ENCODE peak calls at places on chromosomes 4 and X, in five cellular contexts. One of them, this sample, is unnamed.
A peak's percentile ranks its signal among the peaks of the same experiment; 100 is the strongest.

GRCh38 chr4:156377036-156377700 is 423.5 kb upstream of the CTSO start:
- DNase-seq in aorta: no peak
- DNase-seq in neuronal stem cell: no peak
- DNase-seq in tibial artery: no peak
- DNase-seq in stomach: no peak
- DNase-seq in this sample: no peak

GRCh38 chrX:17635231-17635630 is 102.1 kb upstream of the SCML1 start:
- DNase-seq in aorta: no peak
- DNase-seq in neuronal stem cell: peak; percentile 81
- DNase-seq in tibial artery: no peak
- DNase-seq in stomach: no peak
- DNase-seq in this sample: peak; percentile 91

GRCh38 chr4:149796381-149796780 is 19.3 kb downstream of the IQCM start:
- DNase-seq in aorta: no peak
- DNase-seq in neuronal stem cell: no peak
- DNase-seq in tibial artery: no peak
- DNase-seq in stomach: no peak
- DNase-seq in this sample: no peak

GRCh38 chr4:15971068-15971801 is 8.3 kb upstream of the FGFBP2 start:
- DNase-seq in aorta: no peak
- DNase-seq in neuronal stem cell: no peak
- DNase-seq in tibial artery: no peak
- DNase-seq in stomach: no peak
- DNase-seq in this sample: no peak

GRCh38 chrX:15430584-15430983 is 46.4 kb upstream of the VEGFD start:
- DNase-seq in aorta: no peak
- DNase-seq in neuronal stem cell: no peak
- DNase-seq in tibial artery: no peak
- DNase-seq in stomach: no peak
- DNase-seq in this sample: no peak

GRCh38 chrX:12974217-12974796 is 603 bp upstream of the TMSB4X start:
- DNase-seq in aorta: peak; percentile 87
- DNase-seq in neuronal stem cell: peak; percentile 20
- DNase-seq in tibial artery: peak; percentile 83
- DNase-seq in stomach: peak; percentile 69
- DNase-seq in this sample: peak; percentile 39

GRCh38 chrX:153766098-153766817 is 2.2 kb downstream of the PLXNB3 start:
- DNase-seq in aorta: peak; percentile 79
- DNase-seq in neuronal stem cell: no peak
- DNase-seq in tibial artery: no peak
- DNase-seq in stomach: no peak
- DNase-seq in this sample: peak; percentile 36

GRCh38 chr4:71944956-71945355 is 86.8 kb upstream of the NPFFR2 start:
- DNase-seq in aorta: no peak
- DNase-seq in neuronal stem cell: no peak
- DNase-seq in tibial artery: no peak
- DNase-seq in stomach: no peak
- DNase-seq in this sample: no peak

GRCh38 chr4:14446311-14446710 is 556.0 kb upstream of the CPEB2 start:
- DNase-seq in aorta: no peak
- DNase-seq in neuronal stem cell: no peak
- DNase-seq in tibial artery: no peak
- DNase-seq in stomach: no peak
- DNase-seq in this sample: no peak

GRCh38 chrX:46572295-46572936 is 1.1 kb upstream of the CHST7 start:
- DNase-seq in aorta: no peak
- DNase-seq in neuronal stem cell: no peak
- DNase-seq in tibial artery: no peak
- DNase-seq in stomach: no peak
- DNase-seq in this sample: no peak
- H3K4me3 ChIP-seq in aorta: no peak overlapping the region
- H3K4me3 ChIP-seq in neuronal stem cell: no peak overlapping the region
- H3K4me3 ChIP-seq in tibial artery: no peak overlapping the region
- H3K4me3 ChIP-seq in stomach: no peak overlapping the region
- H3K4me3 ChIP-seq in this sample: no peak overlapping the region

GRCh38 chr4:18405054-18405453 is 383.5 kb upstream of the LCORL start:
- DNase-seq in aorta: no peak
- DNase-seq in neuronal stem cell: no peak
- DNase-seq in tibial artery: no peak
- DNase-seq in stomach: no peak
- DNase-seq in this sample: no peak
- H3K27ac ChIP-seq in aorta: no peak overlapping the region
- H3K27ac ChIP-seq in neuronal stem cell: no peak overlapping the region
- H3K27ac ChIP-seq in tibial artery: no peak overlapping the region
- H3K27ac ChIP-seq in stomach: no peak overlapping the region
- H3K27ac ChIP-seq in this sample: no peak overlapping the region

GRCh38 chrX:48520976-48521352 is 644 bp upstream of the EBP start:
- DNase-seq in aorta: no peak
- DNase-seq in neuronal stem cell: no peak
- DNase-seq in tibial artery: no peak
- DNase-seq in stomach: no peak
- DNase-seq in this sample: no peak
- H3K4me3 ChIP-seq in aorta: no peak overlapping the region
- H3K4me3 ChIP-seq in neuronal stem cell: peak overlapping the region; percentile 76
- H3K4me3 ChIP-seq in tibial artery: peak overlapping the region; percentile 65
- H3K4me3 ChIP-seq in stomach: peak overlapping the region; percentile 60
- H3K4me3 ChIP-seq in this sample: peak overlapping the region; percentile 79

GRCh38 chrX:119453202-119453601 is 15.0 kb upstream of the SLC25A5 start:
- DNase-seq in aorta: no peak
- DNase-seq in neuronal stem cell: no peak
- DNase-seq in tibial artery: no peak
- DNase-seq in stomach: no peak
- DNase-seq in this sample: no peak

GRCh38 chrX:119459181-119459580 is 9.1 kb upstream of the SLC25A5 start:
- DNase-seq in aorta: no peak
- DNase-seq in neuronal stem cell: no peak
- DNase-seq in tibial artery: no peak
- DNase-seq in stomach: no peak
- DNase-seq in this sample: no peak

DNA sequence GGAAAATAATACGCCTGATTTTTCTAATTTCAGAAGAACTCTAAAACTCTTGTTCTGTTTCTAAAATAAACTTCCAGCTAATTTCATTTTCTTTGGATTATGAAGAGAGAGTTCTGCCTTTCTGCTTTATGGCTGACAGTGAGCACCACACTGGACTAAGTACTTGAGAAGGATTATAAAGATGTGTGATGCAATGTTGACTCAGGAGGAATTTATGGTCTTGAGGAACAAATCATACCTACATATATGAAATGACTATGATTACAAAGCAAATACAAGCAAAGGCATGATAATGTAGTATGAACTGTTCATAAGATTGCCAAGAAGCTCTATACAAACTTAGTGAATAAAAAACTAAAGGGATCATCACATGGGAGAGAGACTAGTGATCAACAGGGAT is 13.0 kb upstream of the SLC25A5 start:
- DNase-seq in aorta: no peak
- DNase-seq in neuronal stem cell: no peak
- DNase-seq in tibial artery: no peak
- DNase-seq in stomach: no peak
- DNase-seq in this sample: no peak
- H3K27ac ChIP-seq in aorta: no peak overlapping the region
- H3K27ac ChIP-seq in neuronal stem cell: no peak overlapping the region
- H3K27ac ChIP-seq in tibial artery: no peak overlapping the region
- H3K27ac ChIP-seq in stomach: no peak overlapping the region
- H3K27ac ChIP-seq in this sample: no peak overlapping the region

DNA sequence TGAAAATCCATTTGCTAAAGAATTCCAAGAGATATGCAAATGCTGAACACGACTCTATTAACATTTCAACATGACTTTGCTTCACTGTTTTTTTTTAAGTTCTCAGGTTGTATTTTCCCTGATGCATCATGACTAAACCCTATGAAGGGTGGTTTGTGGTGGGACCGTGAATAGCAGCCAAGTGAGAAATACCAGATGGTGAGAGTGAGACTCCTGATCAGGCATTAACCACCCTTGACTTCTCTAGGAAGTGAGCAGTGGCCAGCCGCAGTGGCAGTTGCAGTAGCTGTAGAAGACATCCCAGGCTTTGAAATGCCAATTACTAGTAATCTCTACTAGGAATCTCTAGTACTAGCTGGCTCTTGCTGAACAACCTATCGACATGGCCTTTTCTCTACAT is 383.4 kb downstream of the FAM133A start:
- DNase-seq in aorta: no peak
- DNase-seq in neuronal stem cell: no peak
- DNase-seq in tibial artery: no peak
- DNase-seq in stomach: no peak
- DNase-seq in this sample: no peak
- H3K4me3 ChIP-seq in aorta: no peak overlapping the region
- H3K4me3 ChIP-seq in neuronal stem cell: no peak overlapping the region
- H3K4me3 ChIP-seq in tibial artery: no peak overlapping the region
- H3K4me3 ChIP-seq in stomach: no peak overlapping the region
- H3K4me3 ChIP-seq in this sample: no peak overlapping the region

GRCh38 chr4:30429813-30430466 is 290.2 kb upstream of the PCDH7 start:
- DNase-seq in aorta: no peak
- DNase-seq in neuronal stem cell: no peak
- DNase-seq in tibial artery: no peak
- DNase-seq in stomach: no peak
- DNase-seq in this sample: no peak
- H3K27ac ChIP-seq in aorta: no peak overlapping the region
- H3K27ac ChIP-seq in neuronal stem cell: no peak overlapping the region
- H3K27ac ChIP-seq in tibial artery: no peak overlapping the region
- H3K27ac ChIP-seq in stomach: no peak overlapping the region
- H3K27ac ChIP-seq in this sample: no peak overlapping the region

GRCh38 chr4:163343604-163344146 is at the start of gene NPY5R:
- DNase-seq in aorta: peak; percentile 73
- DNase-seq in neuronal stem cell: peak; percentile 40
- DNase-seq in tibial artery: peak; percentile 65
- DNase-seq in stomach: no peak
- DNase-seq in this sample: peak; percentile 22
- H3K4me3 ChIP-seq in aorta: peak within 1 kb of the TSS; percentile 85
- H3K4me3 ChIP-seq in neuronal stem cell: peak within 1 kb of the TSS; percentile 9
- H3K4me3 ChIP-seq in tibial artery: peak within 1 kb of the TSS; percentile 95
- H3K4me3 ChIP-seq in stomach: peak within 1 kb of the TSS; percentile 41
- H3K4me3 ChIP-seq in this sample: peak within 1 kb of the TSS; percentile 67

GRCh38 chrX:72659726-72660125 is 54.4 kb downstream of the PHKA1 start:
- DNase-seq in aorta: no peak
- DNase-seq in neuronal stem cell: no peak
- DNase-seq in tibial artery: no peak
- DNase-seq in stomach: no peak
- DNase-seq in this sample: no peak
- H3K27ac ChIP-seq in aorta: no peak overlapping the region
- H3K27ac ChIP-seq in neuronal stem cell: no peak overlapping the region
- H3K27ac ChIP-seq in tibial artery: no peak overlapping the region
- H3K27ac ChIP-seq in stomach: no peak overlapping the region
- H3K27ac ChIP-seq in this sample: no peak overlapping the region

GRCh38 chrX:101206471-101206870 is 13.1 kb upstream of the DRP2 start:
- DNase-seq in aorta: no peak
- DNase-seq in neuronal stem cell: no peak
- DNase-seq in tibial artery: no peak
- DNase-seq in stomach: no peak
- DNase-seq in this sample: no peak

GRCh38 chrX:101210630-101211029 is 9.0 kb upstream of the DRP2 start:
- DNase-seq in aorta: no peak
- DNase-seq in neuronal stem cell: no peak
- DNase-seq in tibial artery: no peak
- DNase-seq in stomach: no peak
- DNase-seq in this sample: no peak

GRCh38 chrX:101203782-101204351 is 15.7 kb upstream of the DRP2 start:
- DNase-seq in aorta: no peak
- DNase-seq in neuronal stem cell: no peak
- DNase-seq in tibial artery: no peak
- DNase-seq in stomach: no peak
- DNase-seq in this sample: no peak

DNA sequence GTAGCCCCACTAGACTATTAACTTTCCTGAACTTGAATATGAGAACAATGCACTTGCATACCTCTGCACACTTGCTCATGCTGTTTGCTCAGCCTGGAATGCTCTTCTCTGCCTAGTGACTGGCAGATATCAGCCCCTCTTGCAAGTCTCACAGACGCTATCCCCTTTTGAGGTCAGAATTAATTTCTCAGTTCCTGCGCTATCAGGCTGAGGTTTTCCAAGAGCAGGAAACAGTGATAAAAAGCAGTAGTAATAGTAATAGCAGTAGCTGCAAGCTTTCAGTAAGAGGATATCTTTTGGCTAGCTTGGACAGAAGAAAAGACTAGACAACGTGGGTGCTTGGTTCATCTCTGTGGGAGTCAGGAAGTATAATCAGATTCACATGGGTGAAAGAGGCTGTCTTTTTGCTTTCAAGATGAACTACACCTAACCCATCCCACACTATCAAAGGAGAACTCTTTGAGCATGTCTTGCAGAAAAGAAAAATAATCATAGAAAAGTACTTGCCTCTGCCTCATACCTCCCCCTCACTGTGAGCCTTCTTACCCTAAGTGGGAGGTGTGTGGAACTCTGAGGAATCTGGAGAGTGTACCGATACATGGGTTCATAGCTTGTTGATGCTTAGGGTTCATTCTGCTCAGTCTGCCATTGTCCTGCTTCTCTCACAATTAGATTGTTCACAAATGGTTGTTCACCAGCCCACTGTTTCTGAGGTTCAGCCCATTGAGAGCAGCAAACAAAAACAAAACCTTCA is 11.3 kb upstream of the DRP2 start:
- DNase-seq in aorta: no peak
- DNase-seq in neuronal stem cell: no peak
- DNase-seq in tibial artery: no peak
- DNase-seq in stomach: no peak
- DNase-seq in this sample: no peak
- H3K4me3 ChIP-seq in aorta: no peak overlapping the region
- H3K4me3 ChIP-seq in neuronal stem cell: no peak overlapping the region
- H3K4me3 ChIP-seq in tibial artery: no peak overlapping the region
- H3K4me3 ChIP-seq in stomach: no peak overlapping the region
- H3K4me3 ChIP-seq in this sample: no peak overlapping the region

This sample was measured in WERI-Rb-1.